ENCODE peak calls at places on chromosome 20, in seven cellular contexts. V is naive thymus-derived CD4-positive, alpha-beta T cell; X is right lobe of liver; C is pancreas; T is AG04450; B is astrocyte; R is psoas muscle. L is an unnamed sample.

GRCh38 chr20:41457173-41457857 is 90.7 kb upstream of the EMILIN3 start:
- DNase-seq in V (no peak), X (no peak), C (no peak), T (no peak), B (no peak), R (no peak), L (no peak)

GRCh38 chr20:1872456-1873183 is 22.6 kb upstream of the SIRPA start:
- DNase-seq in V (no peak), X (no peak), C (no peak), T (no peak), B (no peak), R (no peak), L (no peak)

GRCh38 chr20:25389858-25390537 is 637 bp downstream of the ABHD12 start:
- DNase-seq in V (peak; percentile 12), X (peak; percentile 59), C (peak; percentile 62), T (no peak), B (no peak), R (peak; percentile 37), L (peak; percentile 63)

GRCh38 chr20:51463560-51463959 is 79.0 kb downstream of the NFATC2 start:
- DNase-seq in V (no peak), X (no peak), C (no peak), T (no peak), B (no peak), R (no peak), L (no peak)

GRCh38 chr20:52001999-52002666 is 189.4 kb downstream of the ZFP64 start:
- DNase-seq in V (no peak), X (no peak), C (no peak), T (no peak), B (no peak), R (no peak), L (no peak)

GRCh38 chr20:50475879-50476292 is 34.3 kb upstream of the PTPN1 start:
- DNase-seq in V (no peak), X (no peak), C (no peak), T (no peak), B (peak; percentile 46), R (no peak), L (peak; percentile 56)

GRCh38 chr20:62962221-62962879 is 9.8 kb downstream of the SLC17A9 start:
- DNase-seq in V (no peak), X (peak; percentile 45), C (no peak), T (no peak), B (no peak), R (no peak), L (no peak)

GRCh38 chr20:34928411-34928810 is 27.2 kb downstream of the GSS start:
- DNase-seq in V (no peak), X (no peak), C (no peak), T (no peak), B (no peak), R (no peak), L (no peak)

GRCh38 chr20:63011798-63012197 is 5.0 kb upstream of the BHLHE23 start:
- DNase-seq in V (no peak), X (no peak), C (peak; percentile 7), T (no peak), B (no peak), R (no peak), L (no peak)

GRCh38 chr20:62685781-62686555 is 22.7 kb upstream of the NTSR1 start:
- DNase-seq in V (no peak), X (peak; percentile 80), C (no peak), T (no peak), B (no peak), R (no peak), L (peak; percentile 85)

GRCh38 chr20:37266940-37267683 is 5.5 kb upstream of the GHRH start:
- DNase-seq in V (no peak), X (no peak), C (no peak), T (no peak), B (no peak), R (no peak), L (no peak)

GRCh38 chr20:43322851-43323250 is 133.1 kb upstream of the PTPRT start:
- DNase-seq in V (no peak), X (no peak), C (no peak), T (no peak), B (no peak), R (no peak), L (no peak)

GRCh38 chr20:61939691-61940360 is 125.9 kb downstream of the TAF4 start:
- DNase-seq in V (no peak), X (no peak), C (no peak), T (no peak), B (no peak), R (no peak), L (peak; percentile 19)

GRCh38 chr20:49106332-49106731 is 60.2 kb downstream of the CSE1L start:
- DNase-seq in V (no peak), X (no peak), C (no peak), T (no peak), B (no peak), R (no peak), L (no peak)

GRCh38 chr20:43583982-43584432 is 6.7 kb upstream of the IFT52 start:
- DNase-seq in V (no peak), X (peak; percentile 85), C (peak; percentile 90), T (peak; percentile 92), B (peak; percentile 95), R (peak; percentile 54), L (peak; percentile 73)

GRCh38 chr20:43040427-43040826 is 149.3 kb downstream of the PTPRT start:
- DNase-seq in V (no peak), X (no peak), C (no peak), T (no peak), B (no peak), R (no peak), L (no peak)

DNA sequence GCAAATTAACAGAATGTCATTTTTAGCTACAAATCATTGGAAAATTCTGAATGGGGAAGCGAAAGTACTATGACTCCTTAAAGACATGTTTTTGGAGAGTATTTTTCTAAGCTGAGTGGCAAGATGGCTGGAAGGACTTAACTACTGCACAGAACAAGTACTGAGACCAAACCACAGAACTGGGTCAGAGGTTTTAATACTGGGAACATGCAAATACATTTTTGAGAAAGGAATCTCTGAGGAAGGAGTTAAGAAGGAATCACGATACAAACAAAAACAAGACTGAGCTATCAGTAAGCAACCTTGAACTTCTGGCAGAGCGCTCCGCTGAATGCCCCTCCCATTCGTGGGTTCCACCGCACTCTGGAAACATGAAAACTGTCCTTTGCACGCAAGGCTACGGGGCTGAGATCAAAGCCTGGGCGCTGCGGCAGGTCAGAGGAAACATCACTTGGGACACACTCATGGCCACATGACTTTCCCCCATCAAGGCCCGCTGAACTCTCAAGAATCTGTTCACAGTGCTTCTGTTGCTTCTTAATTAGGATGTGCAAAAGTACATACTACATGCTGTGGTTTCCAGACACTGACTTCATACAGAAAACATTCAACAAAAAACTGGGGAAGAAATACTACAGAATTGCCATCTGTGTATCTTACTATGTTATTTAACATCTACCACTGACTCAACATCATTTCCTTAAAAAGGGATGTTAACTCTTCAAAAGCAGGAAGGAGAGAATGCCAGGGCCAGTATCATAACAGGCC is 27.8 kb downstream of the SLC23A2 start:
- DNase-seq in V (no peak), X (peak; percentile 92), C (no peak), T (peak; percentile 70), B (peak; percentile 85), R (peak; percentile 47), L (peak; percentile 59)
- H3K27ac ChIP-seq in V (peak overlapping the region; percentile 23), X (peak overlapping the region; percentile 96), C (no peak overlapping the region), T (peak overlapping the region; percentile 94), B (peak overlapping the region; percentile 66), R (peak overlapping the region; percentile 27), L (peak overlapping the region; percentile 70)

GRCh38 chr20:31607640-31608255 is 2.7 kb downstream of the ID1 start:
- DNase-seq in V (no peak), X (no peak), C (no peak), T (no peak), B (no peak), R (no peak), L (no peak)

GRCh38 chr20:31608256-31608980 is 3.3 kb downstream of the ID1 start:
- DNase-seq in V (no peak), X (peak; percentile 93), C (peak; percentile 71), T (no peak), B (peak; percentile 70), R (peak; percentile 82), L (peak; percentile 93)

GRCh38 chr20:31605902-31606677 is 1.0 kb downstream of the ID1 start:
- DNase-seq in V (no peak), X (peak; percentile 64), C (no peak), T (no peak), B (no peak), R (peak; percentile 37), L (peak; percentile 63)

GRCh38 chr20:31606678-31606927 is 1.5 kb downstream of the ID1 start:
- DNase-seq in V (no peak), X (no peak), C (no peak), T (no peak), B (no peak), R (no peak), L (no peak)

GRCh38 chr20:31606928-31607639 is 2.0 kb downstream of the ID1 start:
- DNase-seq in V (no peak), X (peak; percentile 65), C (no peak), T (no peak), B (peak; percentile 81), R (peak; percentile 69), L (peak; percentile 65)
- H3K27ac ChIP-seq in V (no peak overlapping the region), X (peak overlapping the region; percentile 79), C (peak overlapping the region; percentile 11), T (peak overlapping the region; percentile 47), B (peak overlapping the region; percentile 98), R (peak overlapping the region; percentile 85), L (peak overlapping the region; percentile 98)

GRCh38 chr20:54651252-54651651 is 175.9 kb downstream of the DOK5 start:
- DNase-seq in V (no peak), X (no peak), C (no peak), T (no peak), B (no peak), R (no peak), L (no peak)
- H3K27ac ChIP-seq in V (no peak overlapping the region), X (no peak overlapping the region), C (no peak overlapping the region), T (no peak overlapping the region), B (no peak overlapping the region), R (no peak overlapping the region), L (no peak overlapping the region)

GRCh38 chr20:59949911-59950310 is 8.3 kb upstream of the CDH26 start:
- DNase-seq in V (no peak), X (no peak), C (no peak), T (no peak), B (no peak), R (no peak), L (no peak)

GRCh38 chr20:59945731-59946130 is 5.5 kb downstream of the FAM217B start:
- DNase-seq in V (no peak), X (no peak), C (no peak), T (no peak), B (no peak), R (no peak), L (no peak)

GRCh38 chr20:59948212-59948611 is 8.0 kb downstream of the FAM217B start:
- DNase-seq in V (no peak), X (no peak), C (no peak), T (no peak), B (no peak), R (no peak), L (no peak)

GRCh38 chr20:59945175-59945574 is 5.0 kb downstream of the FAM217B start:
- DNase-seq in V (no peak), X (no peak), C (no peak), T (no peak), B (no peak), R (no peak), L (no peak)

GRCh38 chr20:59948828-59949720 is 8.9 kb downstream of the FAM217B start:
- DNase-seq in V (peak; percentile 58), X (no peak), C (no peak), T (peak; percentile 45), B (no peak), R (no peak), L (no peak)
- H3K27ac ChIP-seq in V (peak overlapping the region; percentile 55), X (no peak overlapping the region), C (no peak overlapping the region), T (no peak overlapping the region), B (no peak overlapping the region), R (no peak overlapping the region), L (no peak overlapping the region)